ENCODE peak calls at places on chromosomes 16 and 17, in seven cellular contexts. Z, U, Q, I, E, A and T are unnamed samples.

GRCh38 chr16:2188395-2188794 is 8.0 kb downstream of the CASKIN1 start:
- DNase-seq in Z (no peak), U (no peak), Q (no peak), I (no peak), E (no peak), A (no peak), T (no peak)

GRCh38 chr17:18877104-18877503 is 19.2 kb downstream of the PRPSAP2 start:
- DNase-seq in Z (no peak), U (peak; percentile 14), Q (no peak), I (no peak), E (no peak), A (no peak), T (no peak)

GRCh38 chr16:66435896-66436295 is 8.8 kb downstream of the BEAN1 start:
- DNase-seq in Z (no peak), U (no peak), Q (no peak), I (no peak), E (no peak), A (no peak), T (no peak)

GRCh38 chr16:22670551-22670970 is 143.4 kb upstream of the HS3ST2 start:
- DNase-seq in Z (no peak), U (no peak), Q (no peak), I (no peak), E (peak; percentile 57), A (no peak), T (peak; percentile 73)

GRCh38 chr16:30459456-30459855 is 13.1 kb upstream of the ITGAL start:
- DNase-seq in Z (no peak), U (no peak), Q (no peak), I (no peak), E (no peak), A (no peak), T (no peak)

GRCh38 chr16:89067677-89068076 is 26.0 kb upstream of the ACSF3 start:
- DNase-seq in Z (no peak), U (peak; percentile 3), Q (no peak), I (no peak), E (no peak), A (no peak), T (no peak)

GRCh38 chr16:66270333-66270927 is 96.1 kb upstream of the CDH5 start:
- DNase-seq in Z (peak; percentile 57), U (peak; percentile 90), Q (no peak), I (no peak), E (peak; percentile 63), A (peak; percentile 92), T (peak; percentile 85)

GRCh38 chr17:17742133-17742621 is 60.9 kb downstream of the RAI1 start:
- DNase-seq in Z (no peak), U (peak; percentile 59), Q (no peak), I (no peak), E (no peak), A (no peak), T (no peak)

GRCh38 chr16:73122604-73123386 is 74.9 kb upstream of the ZFHX3 start:
- DNase-seq in Z (no peak), U (peak; percentile 72), Q (peak; percentile 59), I (no peak), E (peak; percentile 65), A (peak; percentile 16), T (no peak)

GRCh38 chr16:74817851-74818250 is 43.2 kb upstream of the FA2H start:
- DNase-seq in Z (no peak), U (no peak), Q (no peak), I (no peak), E (no peak), A (no peak), T (no peak)

DNA sequence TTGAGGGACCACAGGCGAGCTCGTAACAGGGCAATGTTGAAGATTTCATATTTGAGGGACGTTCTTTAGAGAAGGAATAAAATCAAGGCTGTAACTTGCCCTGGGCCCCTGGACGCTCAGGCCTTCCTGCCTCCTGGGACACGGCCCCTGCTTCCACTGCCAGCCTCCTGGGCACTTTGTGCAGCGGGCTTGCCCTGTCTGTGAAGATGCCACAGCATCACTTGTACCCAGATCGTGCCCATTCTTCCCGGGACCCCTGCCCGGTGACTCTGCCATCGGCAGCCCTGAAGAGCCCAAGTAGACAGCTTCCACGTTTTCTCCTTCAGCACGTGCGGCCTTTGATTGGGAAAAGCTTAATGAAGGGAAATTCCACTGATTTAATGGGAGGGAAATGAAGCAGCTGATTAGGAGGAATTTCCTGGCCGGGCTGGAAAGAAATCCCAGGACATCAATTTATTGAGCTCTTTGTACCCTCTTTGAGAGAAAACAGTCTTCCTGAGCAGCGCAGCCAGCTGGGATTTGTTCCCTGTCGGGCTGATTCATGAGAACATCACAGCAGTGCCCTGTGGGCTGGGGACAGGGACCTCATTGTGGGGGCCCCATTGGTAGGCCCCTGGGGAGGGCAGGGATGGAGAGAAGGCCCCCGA is 71.5 kb downstream of the CRISPLD2 start:
- DNase-seq in Z (no peak), U (no peak), Q (no peak), I (no peak), E (no peak), A (no peak), T (no peak)
- H3K4me1 ChIP-seq in Z (no peaks in the 10 kb centered on the region), U (no peaks in the 10 kb centered on the region), Q (no peaks in the 10 kb centered on the region), I (no peaks in the 10 kb centered on the region), E (peaks cover 7% of the 10 kb centered on the region), A (no peaks in the 10 kb centered on the region), T (no peaks in the 10 kb centered on the region)

DNA sequence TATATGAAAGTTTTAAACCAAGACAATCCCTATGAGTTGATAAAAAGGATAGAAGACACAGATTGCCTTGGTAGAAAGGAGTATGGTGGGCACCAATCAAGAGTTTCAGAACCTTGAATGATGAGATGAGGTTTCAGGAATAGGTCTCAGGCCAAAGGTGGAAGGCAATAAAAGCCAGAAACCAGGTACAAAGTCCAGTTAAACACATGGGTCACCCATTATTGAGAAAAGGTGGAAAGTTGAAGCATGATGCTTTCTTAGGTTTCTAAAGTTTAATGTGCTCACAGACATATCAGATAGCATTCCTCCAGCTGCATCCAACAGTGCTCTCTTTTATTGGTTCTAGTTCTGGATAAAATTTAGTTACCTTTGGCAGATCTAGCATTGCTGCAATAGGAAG is 950.8 kb upstream of the SOX9 start:
- DNase-seq in Z (no peak), U (no peak), Q (no peak), I (no peak), E (no peak), A (no peak), T (no peak)
- TF ChIP-seq CTCF in Z (no peak), U (no peak), Q (no peak), I (no peak), E (no peak), A (no peak), T (no peak)

DNA sequence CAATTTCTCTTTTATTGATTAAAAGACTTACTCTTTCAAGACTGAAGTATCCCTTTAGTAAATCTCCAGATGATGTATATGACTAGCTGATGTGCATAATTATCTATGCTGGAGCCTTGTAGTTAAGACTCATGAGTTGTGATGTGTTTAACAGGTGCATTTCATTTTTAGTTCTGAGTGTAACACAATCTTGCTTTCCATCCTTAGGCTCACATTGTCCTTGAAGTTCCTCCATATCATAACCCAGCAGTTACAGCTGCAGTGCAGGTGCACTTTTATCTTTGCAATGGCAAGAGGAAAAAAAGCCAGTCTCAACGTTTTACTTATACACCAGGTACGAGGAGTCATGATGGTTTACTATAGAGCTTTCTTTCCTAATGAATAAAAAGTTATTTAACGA is 52.9 kb downstream of the ESRP2 start:
- DNase-seq in Z (no peak), U (no peak), Q (no peak), I (no peak), E (no peak), A (no peak), T (no peak)
- H3K4me3 ChIP-seq in Z (no peak overlapping the region), U (no peak overlapping the region), Q (no peak overlapping the region), I (no peak overlapping the region), E (no peak overlapping the region), A (no peak overlapping the region), T (no peak overlapping the region)

GRCh38 chr17:57357830-57358426 is 101.6 kb downstream of the MSI2 start:
- DNase-seq in Z (no peak), U (no peak), Q (no peak), I (no peak), E (no peak), A (no peak), T (no peak)
- H3K4me1 ChIP-seq in Z (peaks cover 14% of the 10 kb centered on the region), U (peaks cover 29% of the 10 kb centered on the region), Q (no peaks in the 10 kb centered on the region), I (peaks cover 8% of the 10 kb centered on the region), E (peaks cover 32% of the 10 kb centered on the region), A (peaks cover 21% of the 10 kb centered on the region), T (peaks cover 7% of the 10 kb centered on the region)

DNA sequence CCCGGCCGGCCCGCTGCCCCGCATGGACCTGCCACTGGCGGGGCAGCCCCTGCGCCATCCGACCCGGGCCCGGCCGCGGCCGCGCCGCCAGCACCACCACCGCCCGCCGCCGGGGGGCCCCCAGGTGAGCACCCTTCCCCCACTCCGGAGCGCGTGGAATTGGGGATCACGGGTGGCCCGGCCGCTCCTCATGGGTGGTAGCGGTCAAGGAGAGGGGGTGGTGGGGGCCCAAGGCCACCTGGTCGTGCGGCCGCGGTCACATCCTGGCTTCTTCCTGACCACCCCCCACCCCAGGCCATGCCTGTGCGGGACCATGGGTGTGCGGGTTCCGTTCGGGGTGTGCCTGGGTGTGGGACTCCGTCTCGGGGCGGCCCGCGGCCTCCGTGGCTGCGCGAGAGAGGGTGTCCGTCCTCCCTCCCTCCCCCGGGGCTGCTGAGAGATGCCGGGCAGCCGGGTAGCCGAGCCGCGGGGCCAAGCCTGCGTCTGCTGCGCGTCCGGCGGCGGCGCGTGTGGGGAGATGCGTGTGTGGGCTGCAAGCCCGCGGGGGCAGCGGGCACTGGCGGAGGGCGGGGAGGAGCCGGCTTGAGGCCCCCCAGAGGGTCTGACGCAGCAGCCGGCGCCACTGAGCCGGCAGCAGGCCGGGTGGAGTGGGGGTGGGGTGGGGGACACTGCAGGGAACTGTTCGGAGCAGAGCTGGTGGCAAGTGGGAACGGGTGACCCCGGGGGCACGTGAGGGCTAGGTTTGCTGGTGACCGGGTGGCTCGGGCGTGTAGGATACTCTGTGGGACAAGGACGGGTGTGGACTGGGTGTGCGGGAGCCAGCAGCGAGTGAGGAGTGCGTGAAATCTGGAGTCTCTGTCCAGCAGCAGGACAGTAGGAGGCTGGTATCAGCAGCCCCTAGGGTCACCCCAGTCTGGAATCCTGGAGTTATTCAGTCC is 6.7 kb downstream of the ACD start:
- DNase-seq in Z (peak; percentile 24), U (peak; percentile 21), Q (no peak), I (no peak), E (no peak), A (peak; percentile 48), T (peak; percentile 74)
- TF ChIP-seq CTCF in Z (no peak), U (peak; percentile 18), Q (no peak), I (peak; percentile 14), E (no peak), A (peak; percentile 16), T (peak; percentile 23)